ENCODE peak calls at places on chromosomes 13 and 19, in four cellular contexts. E, S, P and N are unnamed samples.

GRCh38 chr19:20472854-20473253 is 92.7 kb downstream of the ZNF737 start:
- DNase-seq in P (no peak), S (no peak), E (no peak), N (no peak)

GRCh38 chr19:5623397-5624153 is 692 bp downstream of the SAFB start:
- DNase-seq in E (no peak), S (no peak), P (no peak), N (peak)

GRCh38 chr13:38620876-38621275 is 66.0 kb upstream of the FREM2 start:
- DNase-seq in S (no peak), P (no peak), E (no peak), N (no peak)

GRCh38 chr19:23817519-23817918 is 58.8 kb upstream of the ZNF681 start:
- DNase-seq in S (peak), P (no peak), E (no peak), N (peak)

GRCh38 chr13:108551674-108552073 is 77.7 kb upstream of the MYO16 start:
- DNase-seq in E (no peak), P (no peak), S (no peak), N (no peak)

GRCh38 chr19:41189425-41190065 is 3.5 kb upstream of the CYP2S1 start:
- DNase-seq in P (no peak), E (no peak), S (no peak), N (peak)

GRCh38 chr19:35736913-35737886 is 5.1 kb downstream of the IGFLR1 start:
- DNase-seq in S (no peak), E (no peak), P (no peak), N (peak)

GRCh38 chr19:41755328-41755913 is at the start of gene CEACAM6:
- DNase-seq in E (no peak), P (no peak), S (no peak), N (no peak)

GRCh38 chr19:41530761-41531301 is 45.1 kb upstream of the CEACAM21 start:
- DNase-seq in P (no peak), E (no peak), S (peak), N (no peak)

GRCh38 chr13:103022328-103022727 is 43.9 kb downstream of the SLC10A2 start:
- DNase-seq in P (no peak), S (no peak), E (no peak), N (no peak)

GRCh38 chr13:112619730-112620639 is 32.0 kb upstream of the TUBGCP3 start:
- DNase-seq in P (no peak), S (peak), E (peak), N (peak)

GRCh38 chr13:104750377-104750776 is 1684.2 kb upstream of the SLC10A2 start:
- DNase-seq in P (no peak), S (no peak), E (no peak), N (no peak)

GRCh38 chr19:4064073-4064550 is 2.6 kb downstream of the ZBTB7A start:
- DNase-seq in S (no peak), E (no peak), P (no peak), N (peak)

GRCh38 chr19:1401138-1401888 is at the start of gene GAMT:
- DNase-seq in P (no peak), E (peak), S (peak), N (peak)

GRCh38 chr19:17076539-17076919 is 952 bp downstream of the MYO9B start:
- DNase-seq in S (no peak), E (no peak), P (no peak), N (no peak)

GRCh38 chr19:11420429-11420893 is 1.3 kb upstream of the RGL3 start:
- DNase-seq in E (no peak), P (no peak), S (no peak), N (peak)

GRCh38 chr13:44903596-44903995 is 85.7 kb downstream of the NUFIP1 start:
- DNase-seq in S (no peak), P (no peak), E (no peak), N (no peak)